ENCODE peak calls at places on chromosome 13, in six cellular contexts. K is PC-3; Z is tibial artery; T is naive thymus-derived CD4-positive, alpha-beta T cell; J is pancreas; D is sigmoid colon. S is an unnamed sample.

GRCh38 chr13:50224534-50224933 is 209.3 kb downstream of the KCNRG start:
- DNase-seq in K (peak; percentile 65), Z (no peak), T (no peak), J (no peak), D (no peak), S (no peak)

GRCh38 chr13:51453959-51454703 is 1.3 kb upstream of the INTS6 start:
- DNase-seq in K (peak; percentile 9), Z (no peak), T (no peak), J (no peak), D (peak; percentile 70), S (no peak)

GRCh38 chr13:113299951-113300350 is 2.9 kb downstream of the LAMP1 start:
- DNase-seq in K (no peak), Z (no peak), T (no peak), J (no peak), D (no peak), S (no peak)

GRCh38 chr13:77509221-77509620 is 26.3 kb upstream of the SCEL start:
- DNase-seq in K (peak; percentile 58), Z (no peak), T (no peak), J (no peak), D (no peak), S (no peak)

GRCh38 chr13:23007430-23007829 is 173.3 kb upstream of the SGCG start:
- DNase-seq in K (no peak), Z (no peak), T (no peak), J (no peak), D (no peak), S (no peak)

GRCh38 chr13:90238433-90238832 is 1109.1 kb upstream of the MIR17HG start:
- DNase-seq in K (peak; percentile 66), Z (no peak), T (no peak), J (no peak), D (no peak), S (no peak)

GRCh38 chr13:82963466-82963865 is 918.8 kb downstream of the SLITRK1 start:
- DNase-seq in K (no peak), Z (no peak), T (no peak), J (no peak), D (no peak), S (no peak)

GRCh38 chr13:51048166-51048461 is 63.0 kb downstream of the C13orf42 start:
- DNase-seq in K (no peak), Z (no peak), T (no peak), J (no peak), D (no peak), S (no peak)

GRCh38 chr13:76687467-76687866 is 198.7 kb downstream of the KCTD12 start:
- DNase-seq in K (no peak), Z (no peak), T (no peak), J (no peak), D (no peak), S (no peak)

GRCh38 chr13:45454204-45454603 is 10.5 kb upstream of the COG3 start:
- DNase-seq in K (no peak), Z (no peak), T (no peak), J (no peak), D (no peak), S (no peak)

GRCh38 chr13:46168341-46168740 is 13.6 kb downstream of the LCP1 start:
- DNase-seq in K (no peak), Z (no peak), T (no peak), J (no peak), D (no peak), S (no peak)

GRCh38 chr13:84433024-84433423 is 550.8 kb upstream of the SLITRK1 start:
- DNase-seq in K (no peak), Z (no peak), T (no peak), J (no peak), D (no peak), S (no peak)

GRCh38 chr13:73677041-73677589 is 457.1 kb downstream of the KLF12 start:
- DNase-seq in K (peak; percentile 71), Z (no peak), T (no peak), J (no peak), D (no peak), S (no peak)

GRCh38 chr13:46057251-46058015 is 4.9 kb upstream of the ZC3H13 start:
- DNase-seq in K (no peak), Z (no peak), T (no peak), J (no peak), D (no peak), S (no peak)

GRCh38 chr13:73288596-73288995 is 229.8 kb downstream of the KLF5 start:
- DNase-seq in K (no peak), Z (no peak), T (no peak), J (no peak), D (no peak), S (no peak)

GRCh38 chr13:65638572-65639168 is 1591.5 kb downstream of the PCDH9 start:
- DNase-seq in K (peak; percentile 56), Z (no peak), T (no peak), J (no peak), D (no peak), S (no peak)

GRCh38 chr13:67855837-67856238 is 625.7 kb upstream of the PCDH9 start:
- DNase-seq in K (no peak), Z (no peak), T (no peak), J (no peak), D (no peak), S (no peak)

GRCh38 chr13:51806571-51806970 is 2.6 kb upstream of the DHRS12 start:
- DNase-seq in K (peak; percentile 6), Z (no peak), T (no peak), J (no peak), D (no peak), S (no peak)

GRCh38 chr13:103238441-103238840 is 172.2 kb upstream of the SLC10A2 start:
- DNase-seq in K (no peak), Z (no peak), T (no peak), J (no peak), D (no peak), S (no peak)

GRCh38 chr13:50596776-50597203 is 246.7 kb downstream of the DLEU7 start:
- DNase-seq in K (no peak), Z (no peak), T (no peak), J (no peak), D (no peak), S (no peak)

GRCh38 chr13:21371011-21371410 is 88.1 kb downstream of the ZDHHC20 start:
- DNase-seq in K (no peak), Z (no peak), T (no peak), J (no peak), D (no peak), S (no peak)

GRCh38 chr13:66835040-66835628 is 395.0 kb downstream of the PCDH9 start:
- DNase-seq in K (no peak), Z (peak; percentile 67), T (no peak), J (peak; percentile 74), D (peak; percentile 71), S (no peak)

DNA sequence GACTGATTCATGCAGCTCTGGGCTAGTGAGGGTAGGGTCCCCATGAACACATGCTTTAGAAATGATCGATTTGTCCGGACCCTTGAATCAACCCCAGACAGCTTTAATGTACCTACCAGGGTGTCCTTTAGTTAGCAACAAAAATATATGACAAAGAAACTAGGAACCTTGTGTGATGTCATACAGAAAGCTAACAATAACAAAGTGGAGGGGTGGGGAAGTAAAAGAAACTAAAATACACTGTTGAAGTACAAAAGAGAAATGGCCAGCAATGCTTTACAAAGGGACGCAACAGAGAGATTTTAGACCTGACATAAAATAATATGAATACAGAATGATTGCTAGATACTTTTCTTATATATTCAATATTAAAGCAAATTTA is 40.0 kb downstream of the DZIP1 start:
- DNase-seq in K (peak; percentile 4), Z (no peak), T (no peak), J (no peak), D (no peak), S (no peak)
- H3K4me3 ChIP-seq in K (no peak overlapping the region), Z (no peak overlapping the region), T (no peak overlapping the region), J (no peak overlapping the region), D (no peak overlapping the region), S (no peak overlapping the region)

GRCh38 chr13:18998389-18998788 is 183.2 kb downstream of the TUBA3C start:
- DNase-seq in K (no peak), Z (no peak), T (no peak), J (no peak), D (no peak), S (no peak)

GRCh38 chr13:18993884-18994660 is 187.6 kb downstream of the TUBA3C start:
- DNase-seq in K (no peak), Z (no peak), T (no peak), J (peak; percentile 79), D (no peak), S (no peak)

GRCh38 chr13:18995259-18995873 is 186.3 kb downstream of the TUBA3C start:
- DNase-seq in K (no peak), Z (no peak), T (no peak), J (no peak), D (no peak), S (no peak)

GRCh38 chr13:18996627-18997051 is 185.0 kb downstream of the TUBA3C start:
- DNase-seq in K (no peak), Z (no peak), T (no peak), J (no peak), D (no peak), S (no peak)

GRCh38 chr13:18996221-18996620 is 185.4 kb downstream of the TUBA3C start:
- DNase-seq in K (no peak), Z (no peak), T (no peak), J (no peak), D (no peak), S (no peak)
- H3K9me3 ChIP-seq in K (peaks cover 36% of the 10 kb centered on the region), Z (peaks cover 15% of the 10 kb centered on the region), T (no peaks in the 10 kb centered on the region), J (no peaks in the 10 kb centered on the region), D (no peaks in the 10 kb centered on the region), S (peaks cover 11% of the 10 kb centered on the region)

DNA sequence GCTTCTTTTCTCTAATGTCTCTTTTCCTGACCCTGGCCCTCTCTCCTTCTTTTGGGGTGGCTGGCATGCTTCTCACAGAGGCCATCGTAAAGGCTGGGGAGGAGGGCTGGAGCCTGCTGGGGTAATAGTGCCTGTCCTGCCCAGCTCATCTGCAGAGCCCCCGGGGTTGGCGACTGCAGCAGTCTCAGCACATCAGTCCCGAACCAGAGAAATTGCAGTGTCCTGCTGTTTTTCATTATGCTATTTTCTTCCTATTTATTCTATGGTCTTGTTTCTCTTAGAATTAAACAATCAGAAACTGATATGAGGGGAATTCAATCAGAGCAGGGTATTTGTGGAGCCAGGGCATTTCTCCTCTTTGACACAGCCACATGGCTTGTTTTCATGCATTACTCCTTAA is 166.4 kb downstream of the SHISA2 start:
- DNase-seq in K (no peak), Z (no peak), T (no peak), J (no peak), D (no peak), S (no peak)
- H3K36me3 ChIP-seq in K (no peaks in the 10 kb centered on the region), Z (no peaks in the 10 kb centered on the region), T (no peaks in the 10 kb centered on the region), J (no peaks in the 10 kb centered on the region), D (no peaks in the 10 kb centered on the region), S (no peaks in the 10 kb centered on the region)

DNA sequence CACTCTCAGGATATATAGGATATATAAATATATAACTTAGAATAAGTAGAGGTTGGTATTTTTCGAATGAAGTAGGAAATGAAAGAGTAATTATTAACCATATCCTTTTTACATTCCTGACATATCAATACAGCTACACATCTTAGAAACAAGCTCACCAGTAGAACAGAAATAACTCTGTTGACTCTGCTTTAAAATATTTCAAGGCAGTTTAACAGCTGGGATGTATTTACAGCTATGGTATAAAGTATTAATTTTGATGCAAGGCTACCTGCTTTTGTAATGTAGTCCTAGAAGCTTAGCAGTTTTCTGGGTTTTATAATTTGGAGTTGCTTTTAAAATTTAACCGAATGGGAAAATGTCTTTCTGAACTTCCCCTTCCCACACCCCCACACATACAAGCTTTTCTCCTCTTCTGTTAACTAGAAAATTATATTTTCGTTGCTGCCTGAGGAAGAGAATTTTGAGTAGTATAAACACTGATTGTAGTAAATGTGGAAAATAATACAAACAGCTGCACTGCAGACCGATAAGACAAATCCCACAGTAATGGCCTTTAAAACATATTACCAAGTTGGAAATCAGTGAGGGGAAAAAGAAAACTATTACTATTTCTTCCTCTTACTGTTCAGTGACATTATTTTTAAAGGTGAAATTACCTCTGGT is 147.7 kb downstream of the GGACT start:
- DNase-seq in K (no peak), Z (no peak), T (no peak), J (no peak), D (no peak), S (no peak)
- H3K4me3 ChIP-seq in K (no peak overlapping the region), Z (no peak overlapping the region), T (no peak overlapping the region), J (no peak overlapping the region), D (no peak overlapping the region), S (no peak overlapping the region)